ENCODE peak calls at places on chromosomes 1 and 21, in seven cellular contexts. One of them, this sample, is unnamed.

GRCh38 chr1:109371271-109371739 is 26.4 kb downstream of the SORT1 start:
- DNase-seq in heart left ventricle: peak
- DNase-seq in natural killer cell: no peak
- DNase-seq in B cell: no peak
- DNase-seq in uterus: no peak
- DNase-seq in sigmoid colon: peak
- DNase-seq in RWPE1: no peak
- DNase-seq in this sample: no peak

GRCh38 chr1:241738284-241738683 is 86.2 kb downstream of the WDR64 start:
- DNase-seq in heart left ventricle: no peak
- DNase-seq in natural killer cell: no peak
- DNase-seq in B cell: no peak
- DNase-seq in uterus: no peak
- DNase-seq in sigmoid colon: no peak
- DNase-seq in RWPE1: no peak
- DNase-seq in this sample: no peak

GRCh38 chr1:227759345-227760300 is 24.4 kb downstream of the SNAP47 start:
- DNase-seq in heart left ventricle: peak
- DNase-seq in natural killer cell: no peak
- DNase-seq in B cell: no peak
- DNase-seq in uterus: peak
- DNase-seq in sigmoid colon: peak
- DNase-seq in RWPE1: peak
- DNase-seq in this sample: no peak

GRCh38 chr1:99677416-99677815 is 31.5 kb downstream of the PALMD start:
- DNase-seq in heart left ventricle: peak
- DNase-seq in natural killer cell: no peak
- DNase-seq in B cell: no peak
- DNase-seq in uterus: no peak
- DNase-seq in sigmoid colon: no peak
- DNase-seq in RWPE1: no peak
- DNase-seq in this sample: no peak

GRCh38 chr1:20440785-20441200 is 45.2 kb downstream of the CAMK2N1 start:
- DNase-seq in heart left ventricle: no peak
- DNase-seq in natural killer cell: no peak
- DNase-seq in B cell: peak
- DNase-seq in uterus: peak
- DNase-seq in sigmoid colon: no peak
- DNase-seq in RWPE1: peak
- DNase-seq in this sample: peak

GRCh38 chr1:40980453-40981121 is 1.1 kb downstream of the CTPS1 start:
- DNase-seq in heart left ventricle: peak
- DNase-seq in natural killer cell: peak
- DNase-seq in B cell: peak
- DNase-seq in uterus: peak
- DNase-seq in sigmoid colon: no peak
- DNase-seq in RWPE1: peak
- DNase-seq in this sample: peak

GRCh38 chr1:181139631-181140051 is 51.1 kb downstream of the IER5 start:
- DNase-seq in heart left ventricle: no peak
- DNase-seq in natural killer cell: no peak
- DNase-seq in B cell: no peak
- DNase-seq in uterus: no peak
- DNase-seq in sigmoid colon: peak
- DNase-seq in RWPE1: peak
- DNase-seq in this sample: no peak

GRCh38 chr21:38402291-38402690 is 96.0 kb downstream of the ERG start:
- DNase-seq in heart left ventricle: no peak
- DNase-seq in natural killer cell: no peak
- DNase-seq in B cell: no peak
- DNase-seq in uterus: no peak
- DNase-seq in sigmoid colon: no peak
- DNase-seq in RWPE1: peak
- DNase-seq in this sample: no peak

DNA sequence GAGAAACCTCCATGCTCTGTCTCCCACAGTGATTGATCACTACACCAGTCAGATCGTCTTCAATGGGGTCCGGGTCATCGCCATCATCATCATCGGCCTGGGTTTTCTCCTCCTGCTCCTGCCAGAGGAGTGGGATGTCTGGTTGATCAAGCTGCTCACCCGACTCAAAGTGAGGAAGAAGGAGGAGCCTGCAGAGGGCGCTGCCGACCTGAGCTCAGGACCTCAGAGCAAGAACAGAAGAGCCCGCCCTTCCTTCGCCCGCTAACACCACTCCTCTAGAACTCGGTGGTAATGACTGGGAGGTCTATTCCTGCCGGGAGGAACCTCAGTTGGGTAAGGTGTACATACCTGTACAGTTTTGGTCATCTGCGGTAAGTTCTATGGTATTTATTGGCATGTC is 50.3 kb upstream of the COA6 start:
- DNase-seq in heart left ventricle: no peak
- DNase-seq in natural killer cell: peak
- DNase-seq in B cell: no peak
- DNase-seq in uterus: no peak
- DNase-seq in sigmoid colon: no peak
- DNase-seq in RWPE1: no peak
- DNase-seq in this sample: peak
- TF ChIP-seq CTCF in heart left ventricle: peak
- TF ChIP-seq CTCF in natural killer cell: peak
- TF ChIP-seq CTCF in B cell: peak
- TF ChIP-seq CTCF in uterus: no peak
- TF ChIP-seq CTCF in sigmoid colon: no peak
- TF ChIP-seq CTCF in RWPE1: no peak
- TF ChIP-seq CTCF in this sample: peak

GRCh38 chr1:42504535-42505128 is 41.5 kb downstream of the CCDC30 start:
- DNase-seq in heart left ventricle: no peak
- DNase-seq in natural killer cell: no peak
- DNase-seq in B cell: no peak
- DNase-seq in uterus: no peak
- DNase-seq in sigmoid colon: no peak
- DNase-seq in RWPE1: no peak
- DNase-seq in this sample: no peak
- TF ChIP-seq CTCF in heart left ventricle: no peak
- TF ChIP-seq CTCF in natural killer cell: no peak
- TF ChIP-seq CTCF in B cell: no peak
- TF ChIP-seq CTCF in uterus: no peak
- TF ChIP-seq CTCF in sigmoid colon: no peak
- TF ChIP-seq CTCF in RWPE1: no peak
- TF ChIP-seq CTCF in this sample: no peak

GRCh38 chr1:67169496-67169895 is 3.2 kb downstream of the IL23R start:
- DNase-seq in heart left ventricle: no peak
- DNase-seq in natural killer cell: no peak
- DNase-seq in B cell: no peak
- DNase-seq in uterus: no peak
- DNase-seq in sigmoid colon: no peak
- DNase-seq in RWPE1: no peak
- DNase-seq in this sample: no peak
- TF ChIP-seq CTCF in heart left ventricle: no peak
- TF ChIP-seq CTCF in natural killer cell: no peak
- TF ChIP-seq CTCF in B cell: no peak
- TF ChIP-seq CTCF in uterus: no peak
- TF ChIP-seq CTCF in sigmoid colon: no peak
- TF ChIP-seq CTCF in RWPE1: no peak
- TF ChIP-seq CTCF in this sample: no peak

GRCh38 chr1:157193219-157193618 is 55.0 kb upstream of the ETV3 start:
- DNase-seq in heart left ventricle: no peak
- DNase-seq in natural killer cell: no peak
- DNase-seq in B cell: no peak
- DNase-seq in uterus: no peak
- DNase-seq in sigmoid colon: no peak
- DNase-seq in RWPE1: no peak
- DNase-seq in this sample: no peak

GRCh38 chr1:157196245-157196543 is 58.0 kb upstream of the ETV3 start:
- DNase-seq in heart left ventricle: no peak
- DNase-seq in natural killer cell: no peak
- DNase-seq in B cell: no peak
- DNase-seq in uterus: no peak
- DNase-seq in sigmoid colon: no peak
- DNase-seq in RWPE1: no peak
- DNase-seq in this sample: no peak

GRCh38 chr1:157194739-157195520 is 56.7 kb upstream of the ETV3 start:
- DNase-seq in heart left ventricle: no peak
- DNase-seq in natural killer cell: no peak
- DNase-seq in B cell: no peak
- DNase-seq in uterus: no peak
- DNase-seq in sigmoid colon: peak
- DNase-seq in RWPE1: no peak
- DNase-seq in this sample: no peak

GRCh38 chr1:157195521-157196244 is 57.5 kb upstream of the ETV3 start:
- DNase-seq in heart left ventricle: no peak
- DNase-seq in natural killer cell: no peak
- DNase-seq in B cell: no peak
- DNase-seq in uterus: no peak
- DNase-seq in sigmoid colon: peak
- DNase-seq in RWPE1: no peak
- DNase-seq in this sample: no peak

DNA sequence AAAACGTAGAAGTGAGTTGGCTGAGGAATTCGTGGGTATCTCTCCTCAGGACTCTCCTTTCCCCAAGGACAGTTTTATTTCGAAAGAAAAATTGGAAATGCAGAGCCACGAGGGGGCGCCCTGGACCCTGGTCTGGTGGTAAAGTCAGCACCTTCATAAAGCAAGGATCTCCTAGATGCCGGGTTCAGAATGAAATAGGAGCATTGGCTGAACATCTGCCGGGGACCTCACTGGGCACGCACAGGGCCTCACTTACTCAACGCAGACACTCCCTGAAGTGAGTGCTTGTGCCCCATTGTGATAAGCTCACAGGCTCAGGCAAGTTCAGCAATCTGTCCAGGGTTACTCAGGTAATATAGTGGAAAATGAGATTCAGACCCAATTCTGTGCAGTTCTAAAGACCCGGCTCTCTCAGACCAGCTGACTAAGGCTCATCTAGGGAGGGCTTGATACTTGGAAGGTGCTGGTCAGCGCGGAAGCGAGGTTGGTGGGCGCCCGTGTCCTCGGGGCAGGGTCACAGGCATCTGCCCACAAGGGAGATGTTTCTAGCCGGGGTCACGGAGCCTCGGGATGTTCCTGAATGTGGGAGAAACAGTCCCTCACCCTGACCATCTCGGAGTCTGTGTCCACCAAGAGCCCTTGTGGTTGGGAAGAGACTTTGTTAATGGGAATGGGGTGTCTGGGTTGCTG is 55.7 kb upstream of the ETV3 start:
- DNase-seq in heart left ventricle: no peak
- DNase-seq in natural killer cell: peak
- DNase-seq in B cell: peak
- DNase-seq in uterus: peak
- DNase-seq in sigmoid colon: no peak
- DNase-seq in RWPE1: peak
- DNase-seq in this sample: peak
- TF ChIP-seq CTCF in heart left ventricle: peak
- TF ChIP-seq CTCF in natural killer cell: peak
- TF ChIP-seq CTCF in B cell: peak
- TF ChIP-seq CTCF in uterus: peak
- TF ChIP-seq CTCF in sigmoid colon: peak
- TF ChIP-seq CTCF in RWPE1: peak
- TF ChIP-seq CTCF in this sample: peak

GRCh38 chr1:159945483-159946241 is at the start of gene IGSF9:
- DNase-seq in heart left ventricle: peak
- DNase-seq in natural killer cell: peak
- DNase-seq in B cell: peak
- DNase-seq in uterus: peak
- DNase-seq in sigmoid colon: peak
- DNase-seq in RWPE1: peak
- DNase-seq in this sample: peak
- TF ChIP-seq CTCF in heart left ventricle: peak
- TF ChIP-seq CTCF in natural killer cell: peak
- TF ChIP-seq CTCF in B cell: peak
- TF ChIP-seq CTCF in uterus: peak
- TF ChIP-seq CTCF in sigmoid colon: peak
- TF ChIP-seq CTCF in RWPE1: peak
- TF ChIP-seq CTCF in this sample: peak

GRCh38 chr1:25697426-25698220 is 81.0 kb downstream of the MAN1C1 start:
- DNase-seq in heart left ventricle: no peak
- DNase-seq in natural killer cell: no peak
- DNase-seq in B cell: no peak
- DNase-seq in uterus: no peak
- DNase-seq in sigmoid colon: no peak
- DNase-seq in RWPE1: no peak
- DNase-seq in this sample: no peak
- TF ChIP-seq CTCF in heart left ventricle: no peak
- TF ChIP-seq CTCF in natural killer cell: no peak
- TF ChIP-seq CTCF in B cell: no peak
- TF ChIP-seq CTCF in uterus: no peak
- TF ChIP-seq CTCF in sigmoid colon: no peak
- TF ChIP-seq CTCF in RWPE1: no peak
- TF ChIP-seq CTCF in this sample: no peak

GRCh38 chr1:169924829-169925228 is 31.1 kb upstream of the SCYL3 start:
- DNase-seq in heart left ventricle: no peak
- DNase-seq in natural killer cell: no peak
- DNase-seq in B cell: no peak
- DNase-seq in uterus: no peak
- DNase-seq in sigmoid colon: no peak
- DNase-seq in RWPE1: no peak
- DNase-seq in this sample: no peak

GRCh38 chr1:169931795-169932195 is 38.1 kb upstream of the SCYL3 start:
- DNase-seq in heart left ventricle: no peak
- DNase-seq in natural killer cell: no peak
- DNase-seq in B cell: no peak
- DNase-seq in uterus: no peak
- DNase-seq in sigmoid colon: no peak
- DNase-seq in RWPE1: no peak
- DNase-seq in this sample: no peak

GRCh38 chr1:169928438-169929209 is 34.9 kb upstream of the SCYL3 start:
- DNase-seq in heart left ventricle: no peak
- DNase-seq in natural killer cell: no peak
- DNase-seq in B cell: no peak
- DNase-seq in uterus: no peak
- DNase-seq in sigmoid colon: no peak
- DNase-seq in RWPE1: peak
- DNase-seq in this sample: no peak

GRCh38 chr1:169925505-169926482 is 32.1 kb upstream of the SCYL3 start:
- DNase-seq in heart left ventricle: no peak
- DNase-seq in natural killer cell: no peak
- DNase-seq in B cell: no peak
- DNase-seq in uterus: no peak
- DNase-seq in sigmoid colon: no peak
- DNase-seq in RWPE1: no peak
- DNase-seq in this sample: no peak

GRCh38 chr1:169929210-169929526 is 35.5 kb upstream of the SCYL3 start:
- DNase-seq in heart left ventricle: no peak
- DNase-seq in natural killer cell: no peak
- DNase-seq in B cell: no peak
- DNase-seq in uterus: no peak
- DNase-seq in sigmoid colon: no peak
- DNase-seq in RWPE1: no peak
- DNase-seq in this sample: no peak
- TF ChIP-seq CTCF in heart left ventricle: no peak
- TF ChIP-seq CTCF in natural killer cell: peak
- TF ChIP-seq CTCF in B cell: peak
- TF ChIP-seq CTCF in uterus: no peak
- TF ChIP-seq CTCF in sigmoid colon: no peak
- TF ChIP-seq CTCF in RWPE1: peak
- TF ChIP-seq CTCF in this sample: no peak

This sample was measured in GM13976.